ENCODE peak calls at places on chromosomes 2 and 18, in ten cellular contexts. C is epithelial cell of esophagus; X is SHP77; F is sigmoid colon; B is activated naive CD4-positive, alpha-beta T cell; D is brain microvascular endothelial cell; M is tibial artery; L is stimulated activated CD8-positive, alpha-beta memory T cell treated with anti-CD3 and anti-CD28 coated beads, Interleukin-15, amount 100 ng/mL, for 24 hours; T is NCI-H2171 treated with DMSO at 0.1 percent for 48 hours; P is astrocyte of the spinal cord. J is an unnamed sample.

GRCh38 chr2:71607490-71607889 is 154.1 kb downstream of the DYSF start:
- DNase-seq in P (no peak), F (peak), C (no peak), D (no peak), X (no peak), M (peak), B (no peak), T (no peak), L (no peak), J (no peak)

GRCh38 chr2:199749571-199749970 is 101.4 kb downstream of the FTCDNL1 start:
- DNase-seq in C (no peak), B (no peak), F (no peak), M (no peak), L (no peak), D (no peak), T (no peak), X (no peak), P (no peak), J (no peak)

GRCh38 chr18:47975105-47975504 is 44.6 kb upstream of the SMAD2 start:
- DNase-seq in F (no peak), M (no peak), B (no peak), L (no peak), P (no peak), T (no peak), C (no peak), D (no peak), X (no peak), J (no peak)

GRCh38 chr18:24987271-24987932 is 364.6 kb downstream of the ZNF521 start:
- DNase-seq in B (no peak), F (peak), M (no peak), T (no peak), L (no peak), P (peak), X (no peak), C (peak), D (no peak), J (no peak)

GRCh38 chr2:133326651-133327397 is 241.4 kb downstream of the NCKAP5 start:
- DNase-seq in F (no peak), P (peak), M (no peak), C (peak), D (peak), T (no peak), B (no peak), X (peak), L (no peak), J (peak)

GRCh38 chr2:230968921-230969672 is 26.8 kb upstream of the SPATA3 start:
- DNase-seq in F (peak), X (no peak), D (no peak), M (no peak), P (no peak), T (no peak), B (no peak), L (no peak), C (no peak), J (no peak)

GRCh38 chr2:8819194-8819593 is 18.2 kb downstream of the KIDINS220 start:
- DNase-seq in B (no peak), F (no peak), M (no peak), P (peak), T (no peak), L (no peak), D (peak), C (peak), X (no peak), J (no peak)

GRCh38 chr18:7878265-7879173 is 311.4 kb downstream of the PTPRM start:
- DNase-seq in C (peak), P (no peak), M (no peak), L (no peak), D (no peak), X (no peak), F (no peak), T (no peak), B (no peak), J (no peak)

GRCh38 chr2:180571559-180571958 is 408.8 kb upstream of the UBE2E3 start:
- DNase-seq in M (no peak), B (no peak), X (no peak), P (peak), L (no peak), F (no peak), D (peak), C (peak), T (no peak), J (no peak)

GRCh38 chr18:78542204-78542603 is 437.4 kb upstream of the SALL3 start:
- DNase-seq in X (no peak), B (no peak), D (no peak), T (no peak), F (peak), L (no peak), M (no peak), C (peak), P (no peak), J (no peak)

J was measured in NCI-H2029.